ENCODE peak calls at places on chromosome 7, in nine cellular contexts. One of them, this sample, is unnamed.

GRCh38 chr7:45366432-45366831 is 207.7 kb upstream of the ADCY1 start:
- DNase-seq in ovary: no peak
- DNase-seq in activated naive CD4-positive, alpha-beta T cell treated with Interleukin-2 at 50 U/mL for 16 hours: no peak
- DNase-seq in foreskin melanocyte: no peak
- DNase-seq in EH: no peak
- DNase-seq in activated CD8-positive, alpha-beta memory T cell treated with anti-CD3 and anti-CD28 coated beads for 48 hours: no peak
- DNase-seq in CD8-positive, alpha-beta T cell: no peak
- DNase-seq in neural progenitor cell: no peak
- DNase-seq in T follicular helper cell: no peak
- DNase-seq in this sample: no peak

GRCh38 chr7:97272237-97272975 is 154.9 kb downstream of the SDHAF3 start:
- DNase-seq in activated CD8-positive, alpha-beta memory T cell treated with anti-CD3 and anti-CD28 coated beads for 48 hours: no peak
- DNase-seq in foreskin melanocyte: no peak
- DNase-seq in EH: no peak
- DNase-seq in ovary: no peak
- DNase-seq in CD8-positive, alpha-beta T cell: no peak
- DNase-seq in T follicular helper cell: no peak
- DNase-seq in neural progenitor cell: no peak
- DNase-seq in activated naive CD4-positive, alpha-beta T cell treated with Interleukin-2 at 50 U/mL for 16 hours: no peak
- DNase-seq in this sample: no peak

GRCh38 chr7:904847-905246 is 28.5 kb downstream of the GET4 start:
- DNase-seq in ovary: no peak
- DNase-seq in CD8-positive, alpha-beta T cell: no peak
- DNase-seq in EH: peak; percentile 61
- DNase-seq in T follicular helper cell: no peak
- DNase-seq in foreskin melanocyte: no peak
- DNase-seq in activated naive CD4-positive, alpha-beta T cell treated with Interleukin-2 at 50 U/mL for 16 hours: no peak
- DNase-seq in activated CD8-positive, alpha-beta memory T cell treated with anti-CD3 and anti-CD28 coated beads for 48 hours: no peak
- DNase-seq in neural progenitor cell: no peak
- DNase-seq in this sample: peak; percentile 29

GRCh38 chr7:126778101-126778500 is 474.6 kb downstream of the GRM8 start:
- DNase-seq in CD8-positive, alpha-beta T cell: no peak
- DNase-seq in ovary: no peak
- DNase-seq in T follicular helper cell: no peak
- DNase-seq in foreskin melanocyte: no peak
- DNase-seq in EH: no peak
- DNase-seq in neural progenitor cell: no peak
- DNase-seq in activated CD8-positive, alpha-beta memory T cell treated with anti-CD3 and anti-CD28 coated beads for 48 hours: no peak
- DNase-seq in activated naive CD4-positive, alpha-beta T cell treated with Interleukin-2 at 50 U/mL for 16 hours: no peak
- DNase-seq in this sample: no peak

GRCh38 chr7:82715344-82715743 is 271.8 kb upstream of the CACNA2D1 start:
- DNase-seq in EH: no peak
- DNase-seq in activated naive CD4-positive, alpha-beta T cell treated with Interleukin-2 at 50 U/mL for 16 hours: no peak
- DNase-seq in neural progenitor cell: no peak
- DNase-seq in foreskin melanocyte: no peak
- DNase-seq in activated CD8-positive, alpha-beta memory T cell treated with anti-CD3 and anti-CD28 coated beads for 48 hours: no peak
- DNase-seq in CD8-positive, alpha-beta T cell: no peak
- DNase-seq in ovary: no peak
- DNase-seq in T follicular helper cell: no peak
- DNase-seq in this sample: no peak

GRCh38 chr7:99141756-99142726 is 1.9 kb downstream of the SMURF1 start:
- DNase-seq in neural progenitor cell: peak; percentile 80
- DNase-seq in ovary: peak; percentile 78
- DNase-seq in activated naive CD4-positive, alpha-beta T cell treated with Interleukin-2 at 50 U/mL for 16 hours: peak; percentile 60
- DNase-seq in activated CD8-positive, alpha-beta memory T cell treated with anti-CD3 and anti-CD28 coated beads for 48 hours: no peak
- DNase-seq in T follicular helper cell: peak; percentile 66
- DNase-seq in EH: peak; percentile 92
- DNase-seq in CD8-positive, alpha-beta T cell: peak; percentile 61
- DNase-seq in foreskin melanocyte: peak; percentile 70
- DNase-seq in this sample: peak; percentile 81

GRCh38 chr7:106864298-106865081 is 592 bp upstream of the PIK3CG start:
- DNase-seq in activated CD8-positive, alpha-beta memory T cell treated with anti-CD3 and anti-CD28 coated beads for 48 hours: no peak
- DNase-seq in activated naive CD4-positive, alpha-beta T cell treated with Interleukin-2 at 50 U/mL for 16 hours: no peak
- DNase-seq in T follicular helper cell: no peak
- DNase-seq in EH: no peak
- DNase-seq in neural progenitor cell: no peak
- DNase-seq in CD8-positive, alpha-beta T cell: no peak
- DNase-seq in foreskin melanocyte: no peak
- DNase-seq in ovary: no peak
- DNase-seq in this sample: no peak

GRCh38 chr7:409344-410281 is 110.0 kb downstream of the PDGFA start:
- DNase-seq in CD8-positive, alpha-beta T cell: no peak
- DNase-seq in activated naive CD4-positive, alpha-beta T cell treated with Interleukin-2 at 50 U/mL for 16 hours: no peak
- DNase-seq in foreskin melanocyte: no peak
- DNase-seq in T follicular helper cell: no peak
- DNase-seq in EH: no peak
- DNase-seq in ovary: no peak
- DNase-seq in neural progenitor cell: peak; percentile 42
- DNase-seq in activated CD8-positive, alpha-beta memory T cell treated with anti-CD3 and anti-CD28 coated beads for 48 hours: no peak
- DNase-seq in this sample: peak; percentile 10

GRCh38 chr7:2757361-2757903 is 69.4 kb downstream of the AMZ1 start:
- DNase-seq in CD8-positive, alpha-beta T cell: no peak
- DNase-seq in activated CD8-positive, alpha-beta memory T cell treated with anti-CD3 and anti-CD28 coated beads for 48 hours: no peak
- DNase-seq in foreskin melanocyte: no peak
- DNase-seq in T follicular helper cell: no peak
- DNase-seq in neural progenitor cell: no peak
- DNase-seq in EH: no peak
- DNase-seq in ovary: no peak
- DNase-seq in activated naive CD4-positive, alpha-beta T cell treated with Interleukin-2 at 50 U/mL for 16 hours: no peak
- DNase-seq in this sample: peak; percentile 72

GRCh38 chr7:11315687-11316258 is 342.1 kb downstream of the PHF14 start:
- DNase-seq in neural progenitor cell: no peak
- DNase-seq in EH: no peak
- DNase-seq in activated CD8-positive, alpha-beta memory T cell treated with anti-CD3 and anti-CD28 coated beads for 48 hours: no peak
- DNase-seq in CD8-positive, alpha-beta T cell: no peak
- DNase-seq in T follicular helper cell: no peak
- DNase-seq in activated naive CD4-positive, alpha-beta T cell treated with Interleukin-2 at 50 U/mL for 16 hours: no peak
- DNase-seq in foreskin melanocyte: no peak
- DNase-seq in ovary: no peak
- DNase-seq in this sample: no peak

GRCh38 chr7:92835851-92836488 is 403 bp downstream of the CDK6 start:
- DNase-seq in foreskin melanocyte: no peak
- DNase-seq in activated naive CD4-positive, alpha-beta T cell treated with Interleukin-2 at 50 U/mL for 16 hours: peak; percentile 69
- DNase-seq in EH: peak; percentile 48
- DNase-seq in neural progenitor cell: no peak
- DNase-seq in activated CD8-positive, alpha-beta memory T cell treated with anti-CD3 and anti-CD28 coated beads for 48 hours: no peak
- DNase-seq in CD8-positive, alpha-beta T cell: peak; percentile 33
- DNase-seq in ovary: peak; percentile 9
- DNase-seq in T follicular helper cell: no peak
- DNase-seq in this sample: peak; percentile 44

GRCh38 chr7:141649865-141650499 is 52.0 kb downstream of the DENND11 start:
- DNase-seq in activated CD8-positive, alpha-beta memory T cell treated with anti-CD3 and anti-CD28 coated beads for 48 hours: no peak
- DNase-seq in foreskin melanocyte: peak; percentile 92
- DNase-seq in EH: peak; percentile 87
- DNase-seq in CD8-positive, alpha-beta T cell: no peak
- DNase-seq in T follicular helper cell: no peak
- DNase-seq in activated naive CD4-positive, alpha-beta T cell treated with Interleukin-2 at 50 U/mL for 16 hours: no peak
- DNase-seq in neural progenitor cell: peak; percentile 80
- DNase-seq in ovary: peak; percentile 44
- DNase-seq in this sample: peak; percentile 79

GRCh38 chr7:37318541-37318940 is 130.1 kb downstream of the ELMO1 start:
- DNase-seq in T follicular helper cell: no peak
- DNase-seq in CD8-positive, alpha-beta T cell: no peak
- DNase-seq in EH: no peak
- DNase-seq in activated naive CD4-positive, alpha-beta T cell treated with Interleukin-2 at 50 U/mL for 16 hours: no peak
- DNase-seq in neural progenitor cell: no peak
- DNase-seq in activated CD8-positive, alpha-beta memory T cell treated with anti-CD3 and anti-CD28 coated beads for 48 hours: no peak
- DNase-seq in ovary: no peak
- DNase-seq in foreskin melanocyte: no peak
- DNase-seq in this sample: no peak

GRCh38 chr7:77359599-77359998 is 56.5 kb downstream of the GSAP start:
- DNase-seq in ovary: no peak
- DNase-seq in foreskin melanocyte: no peak
- DNase-seq in T follicular helper cell: no peak
- DNase-seq in activated CD8-positive, alpha-beta memory T cell treated with anti-CD3 and anti-CD28 coated beads for 48 hours: no peak
- DNase-seq in EH: no peak
- DNase-seq in neural progenitor cell: no peak
- DNase-seq in CD8-positive, alpha-beta T cell: no peak
- DNase-seq in activated naive CD4-positive, alpha-beta T cell treated with Interleukin-2 at 50 U/mL for 16 hours: no peak
- DNase-seq in this sample: no peak

GRCh38 chr7:107613439-107613838 is 33.4 kb downstream of the BCAP29 start:
- DNase-seq in foreskin melanocyte: no peak
- DNase-seq in neural progenitor cell: no peak
- DNase-seq in ovary: no peak
- DNase-seq in CD8-positive, alpha-beta T cell: no peak
- DNase-seq in activated CD8-positive, alpha-beta memory T cell treated with anti-CD3 and anti-CD28 coated beads for 48 hours: no peak
- DNase-seq in EH: no peak
- DNase-seq in activated naive CD4-positive, alpha-beta T cell treated with Interleukin-2 at 50 U/mL for 16 hours: no peak
- DNase-seq in T follicular helper cell: no peak
- DNase-seq in this sample: no peak

GRCh38 chr7:19610194-19610943 is 98.5 kb downstream of the POLR1F start:
- DNase-seq in ovary: no peak
- DNase-seq in activated naive CD4-positive, alpha-beta T cell treated with Interleukin-2 at 50 U/mL for 16 hours: no peak
- DNase-seq in neural progenitor cell: no peak
- DNase-seq in EH: no peak
- DNase-seq in foreskin melanocyte: no peak
- DNase-seq in activated CD8-positive, alpha-beta memory T cell treated with anti-CD3 and anti-CD28 coated beads for 48 hours: no peak
- DNase-seq in T follicular helper cell: no peak
- DNase-seq in CD8-positive, alpha-beta T cell: no peak
- DNase-seq in this sample: no peak

GRCh38 chr7:87328281-87328680 is 17.2 kb upstream of the CROT start:
- DNase-seq in foreskin melanocyte: no peak
- DNase-seq in CD8-positive, alpha-beta T cell: no peak
- DNase-seq in EH: no peak
- DNase-seq in neural progenitor cell: peak; percentile 51
- DNase-seq in activated CD8-positive, alpha-beta memory T cell treated with anti-CD3 and anti-CD28 coated beads for 48 hours: no peak
- DNase-seq in ovary: no peak
- DNase-seq in activated naive CD4-positive, alpha-beta T cell treated with Interleukin-2 at 50 U/mL for 16 hours: no peak
- DNase-seq in T follicular helper cell: no peak
- DNase-seq in this sample: peak; percentile 52

GRCh38 chr7:151631149-151631967 is 111.7 kb upstream of the RHEB start:
- DNase-seq in activated CD8-positive, alpha-beta memory T cell treated with anti-CD3 and anti-CD28 coated beads for 48 hours: no peak
- DNase-seq in CD8-positive, alpha-beta T cell: no peak
- DNase-seq in foreskin melanocyte: no peak
- DNase-seq in neural progenitor cell: peak; percentile 80
- DNase-seq in activated naive CD4-positive, alpha-beta T cell treated with Interleukin-2 at 50 U/mL for 16 hours: no peak
- DNase-seq in EH: peak; percentile 14
- DNase-seq in ovary: no peak
- DNase-seq in T follicular helper cell: peak; percentile 8
- DNase-seq in this sample: peak; percentile 54

GRCh38 chr7:20642171-20642570 is 26.7 kb downstream of the ABCB5 start:
- DNase-seq in EH: no peak
- DNase-seq in ovary: no peak
- DNase-seq in T follicular helper cell: no peak
- DNase-seq in neural progenitor cell: no peak
- DNase-seq in activated naive CD4-positive, alpha-beta T cell treated with Interleukin-2 at 50 U/mL for 16 hours: no peak
- DNase-seq in CD8-positive, alpha-beta T cell: no peak
- DNase-seq in foreskin melanocyte: no peak
- DNase-seq in activated CD8-positive, alpha-beta memory T cell treated with anti-CD3 and anti-CD28 coated beads for 48 hours: no peak
- DNase-seq in this sample: no peak

GRCh38 chr7:28389504-28390385 is 22.6 kb upstream of the CREB5 start:
- DNase-seq in foreskin melanocyte: peak; percentile 69
- DNase-seq in ovary: no peak
- DNase-seq in CD8-positive, alpha-beta T cell: no peak
- DNase-seq in activated naive CD4-positive, alpha-beta T cell treated with Interleukin-2 at 50 U/mL for 16 hours: no peak
- DNase-seq in EH: peak; percentile 67
- DNase-seq in neural progenitor cell: peak; percentile 82
- DNase-seq in activated CD8-positive, alpha-beta memory T cell treated with anti-CD3 and anti-CD28 coated beads for 48 hours: no peak
- DNase-seq in T follicular helper cell: no peak
- DNase-seq in this sample: peak; percentile 84

GRCh38 chr7:931871-932650 is 22.4 kb downstream of the ADAP1 start:
- DNase-seq in ovary: no peak
- DNase-seq in T follicular helper cell: no peak
- DNase-seq in neural progenitor cell: no peak
- DNase-seq in activated naive CD4-positive, alpha-beta T cell treated with Interleukin-2 at 50 U/mL for 16 hours: no peak
- DNase-seq in foreskin melanocyte: no peak
- DNase-seq in CD8-positive, alpha-beta T cell: no peak
- DNase-seq in EH: no peak
- DNase-seq in activated CD8-positive, alpha-beta memory T cell treated with anti-CD3 and anti-CD28 coated beads for 48 hours: no peak
- DNase-seq in this sample: no peak

GRCh38 chr7:14734839-14735321 is 167.7 kb downstream of the DGKB start:
- DNase-seq in ovary: no peak
- DNase-seq in EH: no peak
- DNase-seq in neural progenitor cell: peak; percentile 83
- DNase-seq in activated naive CD4-positive, alpha-beta T cell treated with Interleukin-2 at 50 U/mL for 16 hours: no peak
- DNase-seq in foreskin melanocyte: no peak
- DNase-seq in T follicular helper cell: no peak
- DNase-seq in CD8-positive, alpha-beta T cell: no peak
- DNase-seq in activated CD8-positive, alpha-beta memory T cell treated with anti-CD3 and anti-CD28 coated beads for 48 hours: no peak
- DNase-seq in this sample: no peak

GRCh38 chr7:50069613-50070012 is 23.4 kb downstream of the ZPBP start:
- DNase-seq in T follicular helper cell: no peak
- DNase-seq in EH: peak; percentile 10
- DNase-seq in ovary: no peak
- DNase-seq in CD8-positive, alpha-beta T cell: no peak
- DNase-seq in activated naive CD4-positive, alpha-beta T cell treated with Interleukin-2 at 50 U/mL for 16 hours: peak; percentile 11
- DNase-seq in foreskin melanocyte: no peak
- DNase-seq in activated CD8-positive, alpha-beta memory T cell treated with anti-CD3 and anti-CD28 coated beads for 48 hours: no peak
- DNase-seq in neural progenitor cell: no peak
- DNase-seq in this sample: peak; percentile 17

GRCh38 chr7:80760292-80760691 is 121.8 kb downstream of the CD36 start:
- DNase-seq in neural progenitor cell: peak; percentile 66
- DNase-seq in CD8-positive, alpha-beta T cell: no peak
- DNase-seq in T follicular helper cell: no peak
- DNase-seq in foreskin melanocyte: no peak
- DNase-seq in EH: peak; percentile 42
- DNase-seq in ovary: no peak
- DNase-seq in activated naive CD4-positive, alpha-beta T cell treated with Interleukin-2 at 50 U/mL for 16 hours: no peak
- DNase-seq in activated CD8-positive, alpha-beta memory T cell treated with anti-CD3 and anti-CD28 coated beads for 48 hours: no peak
- DNase-seq in this sample: no peak

GRCh38 chr7:70210200-70210960 is 612.1 kb downstream of the AUTS2 start:
- DNase-seq in CD8-positive, alpha-beta T cell: no peak
- DNase-seq in neural progenitor cell: no peak
- DNase-seq in ovary: no peak
- DNase-seq in EH: no peak
- DNase-seq in T follicular helper cell: no peak
- DNase-seq in activated CD8-positive, alpha-beta memory T cell treated with anti-CD3 and anti-CD28 coated beads for 48 hours: no peak
- DNase-seq in foreskin melanocyte: no peak
- DNase-seq in activated naive CD4-positive, alpha-beta T cell treated with Interleukin-2 at 50 U/mL for 16 hours: no peak
- DNase-seq in this sample: no peak

GRCh38 chr7:11579141-11579540 is 252.9 kb downstream of the THSD7A start:
- DNase-seq in CD8-positive, alpha-beta T cell: no peak
- DNase-seq in foreskin melanocyte: no peak
- DNase-seq in activated naive CD4-positive, alpha-beta T cell treated with Interleukin-2 at 50 U/mL for 16 hours: no peak
- DNase-seq in activated CD8-positive, alpha-beta memory T cell treated with anti-CD3 and anti-CD28 coated beads for 48 hours: no peak
- DNase-seq in EH: no peak
- DNase-seq in T follicular helper cell: no peak
- DNase-seq in neural progenitor cell: no peak
- DNase-seq in ovary: no peak
- DNase-seq in this sample: no peak

GRCh38 chr7:66597472-66597871 is 31.2 kb upstream of the KCTD7 start:
- DNase-seq in CD8-positive, alpha-beta T cell: no peak
- DNase-seq in EH: no peak
- DNase-seq in activated naive CD4-positive, alpha-beta T cell treated with Interleukin-2 at 50 U/mL for 16 hours: no peak
- DNase-seq in neural progenitor cell: no peak
- DNase-seq in foreskin melanocyte: no peak
- DNase-seq in T follicular helper cell: no peak
- DNase-seq in activated CD8-positive, alpha-beta memory T cell treated with anti-CD3 and anti-CD28 coated beads for 48 hours: no peak
- DNase-seq in ovary: no peak
- DNase-seq in this sample: no peak

This sample was measured in epithelial cell of esophagus.